ENCODE peak calls at places on chromosomes 12 and 14, in ten cellular contexts. One of them, this sample, is unnamed.

GRCh38 chr12:46256942-46257341 is 11.9 kb downstream of the SLC38A1 start:
- DNase-seq in heart right ventricle: no peak
- DNase-seq in cardiac fibroblast: no peak
- DNase-seq in HCT116: no peak
- DNase-seq in left ventricle myocardium inferior: no peak
- DNase-seq in lower lobe of right lung: no peak
- DNase-seq in neuronal stem cell: no peak
- DNase-seq in aorta: no peak
- DNase-seq in neural progenitor cell: no peak
- DNase-seq in uterus: no peak
- DNase-seq in this sample: no peak

GRCh38 chr12:80677994-80678393 is 29.4 kb upstream of the MYF6 start:
- DNase-seq in uterus: no peak
- DNase-seq in HCT116: no peak
- DNase-seq in left ventricle myocardium inferior: no peak
- DNase-seq in neuronal stem cell: no peak
- DNase-seq in aorta: no peak
- DNase-seq in cardiac fibroblast: no peak
- DNase-seq in heart right ventricle: no peak
- DNase-seq in neural progenitor cell: no peak
- DNase-seq in lower lobe of right lung: no peak
- DNase-seq in this sample: no peak

GRCh38 chr14:103716091-103716801 is 636 bp downstream of the ZFYVE21 start:
- DNase-seq in neural progenitor cell: no peak
- DNase-seq in aorta: peak
- DNase-seq in HCT116: no peak
- DNase-seq in uterus: no peak
- DNase-seq in lower lobe of right lung: peak
- DNase-seq in neuronal stem cell: no peak
- DNase-seq in left ventricle myocardium inferior: no peak
- DNase-seq in cardiac fibroblast: peak
- DNase-seq in heart right ventricle: no peak
- DNase-seq in this sample: no peak

GRCh38 chr12:103677341-103677740 is 90.3 kb downstream of the STAB2 start:
- DNase-seq in lower lobe of right lung: no peak
- DNase-seq in uterus: no peak
- DNase-seq in cardiac fibroblast: no peak
- DNase-seq in neural progenitor cell: no peak
- DNase-seq in HCT116: no peak
- DNase-seq in left ventricle myocardium inferior: no peak
- DNase-seq in heart right ventricle: no peak
- DNase-seq in aorta: no peak
- DNase-seq in neuronal stem cell: no peak
- DNase-seq in this sample: no peak

GRCh38 chr14:68820119-68820518 is 27.3 kb upstream of the ZFP36L1 start:
- DNase-seq in heart right ventricle: no peak
- DNase-seq in aorta: no peak
- DNase-seq in uterus: peak
- DNase-seq in HCT116: no peak
- DNase-seq in left ventricle myocardium inferior: no peak
- DNase-seq in cardiac fibroblast: no peak
- DNase-seq in lower lobe of right lung: no peak
- DNase-seq in neural progenitor cell: no peak
- DNase-seq in neuronal stem cell: no peak
- DNase-seq in this sample: no peak

GRCh38 chr14:52267501-52268190 is at the start of gene PTGDR:
- DNase-seq in cardiac fibroblast: peak
- DNase-seq in neuronal stem cell: peak
- DNase-seq in HCT116: no peak
- DNase-seq in left ventricle myocardium inferior: peak
- DNase-seq in heart right ventricle: peak
- DNase-seq in neural progenitor cell: peak
- DNase-seq in aorta: peak
- DNase-seq in lower lobe of right lung: peak
- DNase-seq in uterus: no peak
- DNase-seq in this sample: no peak

GRCh38 chr12:27732281-27732680 is 21.6 kb downstream of the MRPS35 start:
- DNase-seq in uterus: no peak
- DNase-seq in left ventricle myocardium inferior: no peak
- DNase-seq in heart right ventricle: no peak
- DNase-seq in cardiac fibroblast: no peak
- DNase-seq in lower lobe of right lung: no peak
- DNase-seq in neural progenitor cell: no peak
- DNase-seq in aorta: no peak
- DNase-seq in neuronal stem cell: no peak
- DNase-seq in HCT116: no peak
- DNase-seq in this sample: no peak

GRCh38 chr12:123253606-123254459 is 17.8 kb downstream of the CDK2AP1 start:
- DNase-seq in left ventricle myocardium inferior: peak
- DNase-seq in uterus: no peak
- DNase-seq in lower lobe of right lung: no peak
- DNase-seq in cardiac fibroblast: peak
- DNase-seq in neural progenitor cell: no peak
- DNase-seq in aorta: peak
- DNase-seq in heart right ventricle: peak
- DNase-seq in neuronal stem cell: no peak
- DNase-seq in HCT116: no peak
- DNase-seq in this sample: no peak

GRCh38 chr12:14256555-14257169 is 108.8 kb upstream of the ATF7IP start:
- DNase-seq in lower lobe of right lung: peak
- DNase-seq in uterus: peak
- DNase-seq in cardiac fibroblast: peak
- DNase-seq in aorta: peak
- DNase-seq in neural progenitor cell: peak
- DNase-seq in heart right ventricle: peak
- DNase-seq in neuronal stem cell: peak
- DNase-seq in left ventricle myocardium inferior: peak
- DNase-seq in HCT116: peak
- DNase-seq in this sample: peak

GRCh38 chr12:14257734-14258467 is 107.6 kb upstream of the ATF7IP start:
- DNase-seq in cardiac fibroblast: peak
- DNase-seq in heart right ventricle: peak
- DNase-seq in neuronal stem cell: peak
- DNase-seq in left ventricle myocardium inferior: no peak
- DNase-seq in aorta: peak
- DNase-seq in uterus: peak
- DNase-seq in lower lobe of right lung: peak
- DNase-seq in neural progenitor cell: peak
- DNase-seq in HCT116: peak
- DNase-seq in this sample: peak

GRCh38 chr12:14257303-14257733 is 108.2 kb upstream of the ATF7IP start:
- DNase-seq in neural progenitor cell: no peak
- DNase-seq in neuronal stem cell: no peak
- DNase-seq in lower lobe of right lung: no peak
- DNase-seq in cardiac fibroblast: no peak
- DNase-seq in uterus: no peak
- DNase-seq in aorta: no peak
- DNase-seq in heart right ventricle: no peak
- DNase-seq in left ventricle myocardium inferior: peak
- DNase-seq in HCT116: no peak
- DNase-seq in this sample: no peak

GRCh38 chr12:14258468-14258947 is 107.0 kb upstream of the ATF7IP start:
- DNase-seq in cardiac fibroblast: no peak
- DNase-seq in lower lobe of right lung: no peak
- DNase-seq in neuronal stem cell: no peak
- DNase-seq in uterus: peak
- DNase-seq in HCT116: no peak
- DNase-seq in aorta: no peak
- DNase-seq in neural progenitor cell: peak
- DNase-seq in heart right ventricle: no peak
- DNase-seq in left ventricle myocardium inferior: no peak
- DNase-seq in this sample: no peak

GRCh38 chr12:14256139-14256538 is 109.3 kb upstream of the ATF7IP start:
- DNase-seq in aorta: no peak
- DNase-seq in HCT116: no peak
- DNase-seq in uterus: no peak
- DNase-seq in left ventricle myocardium inferior: no peak
- DNase-seq in lower lobe of right lung: no peak
- DNase-seq in neural progenitor cell: no peak
- DNase-seq in heart right ventricle: no peak
- DNase-seq in cardiac fibroblast: peak
- DNase-seq in neuronal stem cell: no peak
- DNase-seq in this sample: no peak
- H3K4me3 ChIP-seq in aorta: no peak
- H3K4me3 ChIP-seq in HCT116: no peak
- H3K4me3 ChIP-seq in uterus: no peak
- H3K4me3 ChIP-seq in left ventricle myocardium inferior: no peak
- H3K4me3 ChIP-seq in lower lobe of right lung: no peak
- H3K4me3 ChIP-seq in neural progenitor cell: no peak
- H3K4me3 ChIP-seq in heart right ventricle: no peak
- H3K4me3 ChIP-seq in cardiac fibroblast: no peak
- H3K4me3 ChIP-seq in neuronal stem cell: no peak
- H3K4me3 ChIP-seq in this sample: no peak

DNA sequence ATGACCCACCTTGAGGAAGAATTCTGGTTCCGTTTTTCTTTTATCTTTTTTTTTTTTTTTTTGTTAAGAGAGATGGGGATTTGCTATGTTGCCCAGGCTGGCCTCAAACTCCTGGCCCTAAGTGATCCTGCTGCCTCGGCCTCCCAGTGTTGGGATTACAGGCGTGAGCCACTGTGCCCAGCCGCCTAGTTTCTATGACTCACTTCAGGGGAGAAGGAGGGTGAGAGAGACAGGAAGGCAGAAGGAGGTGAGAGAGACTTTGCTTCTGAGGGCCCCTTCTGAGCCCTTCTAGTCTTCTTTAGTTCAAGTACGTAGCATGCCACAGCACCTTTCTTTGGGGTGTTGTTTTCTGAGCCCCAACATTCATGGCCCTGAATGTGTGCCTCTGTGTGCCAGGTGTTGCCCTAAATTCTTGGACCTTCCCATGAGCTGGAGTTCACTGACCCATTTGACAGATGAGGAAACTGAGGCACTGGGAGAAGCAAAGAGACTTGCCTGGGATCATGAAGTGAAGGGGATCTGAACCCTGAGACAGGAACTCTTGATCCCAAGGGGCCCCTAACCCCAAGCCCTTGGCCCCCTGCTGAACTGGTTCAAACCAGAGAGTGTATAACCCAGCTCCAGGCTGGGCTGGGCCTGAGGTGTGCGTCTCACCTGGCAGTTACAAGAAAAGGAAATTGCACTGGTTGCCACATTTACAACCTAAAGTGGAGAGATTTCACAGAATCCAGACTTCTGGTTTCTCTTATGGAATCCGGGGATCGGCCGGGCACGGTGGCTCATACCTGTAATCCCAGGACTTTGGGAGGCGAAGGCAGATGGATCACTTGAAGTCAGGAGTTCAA is 20.8 kb downstream of the SH2B3 start:
- DNase-seq in neural progenitor cell: no peak
- DNase-seq in aorta: no peak
- DNase-seq in lower lobe of right lung: no peak
- DNase-seq in neuronal stem cell: no peak
- DNase-seq in HCT116: no peak
- DNase-seq in heart right ventricle: no peak
- DNase-seq in uterus: no peak
- DNase-seq in left ventricle myocardium inferior: no peak
- DNase-seq in cardiac fibroblast: no peak
- DNase-seq in this sample: no peak
- H3K4me3 ChIP-seq in neural progenitor cell: no peak
- H3K4me3 ChIP-seq in aorta: no peak
- H3K4me3 ChIP-seq in lower lobe of right lung: no peak
- H3K4me3 ChIP-seq in neuronal stem cell: no peak
- H3K4me3 ChIP-seq in HCT116: no peak
- H3K4me3 ChIP-seq in heart right ventricle: no peak
- H3K4me3 ChIP-seq in uterus: no peak
- H3K4me3 ChIP-seq in left ventricle myocardium inferior: peak
- H3K4me3 ChIP-seq in cardiac fibroblast: no peak
- H3K4me3 ChIP-seq in this sample: no peak

GRCh38 chr14:77601846-77602609 is 14.4 kb downstream of the SPTLC2 start:
- DNase-seq in left ventricle myocardium inferior: no peak
- DNase-seq in cardiac fibroblast: no peak
- DNase-seq in uterus: no peak
- DNase-seq in heart right ventricle: no peak
- DNase-seq in neuronal stem cell: no peak
- DNase-seq in aorta: no peak
- DNase-seq in neural progenitor cell: no peak
- DNase-seq in HCT116: no peak
- DNase-seq in lower lobe of right lung: no peak
- DNase-seq in this sample: no peak

GRCh38 chr14:77593501-77593911 is 22.9 kb downstream of the SPTLC2 start:
- DNase-seq in lower lobe of right lung: no peak
- DNase-seq in uterus: no peak
- DNase-seq in neural progenitor cell: no peak
- DNase-seq in neuronal stem cell: no peak
- DNase-seq in aorta: no peak
- DNase-seq in heart right ventricle: no peak
- DNase-seq in left ventricle myocardium inferior: no peak
- DNase-seq in HCT116: no peak
- DNase-seq in cardiac fibroblast: peak
- DNase-seq in this sample: no peak

GRCh38 chr14:77599894-77600293 is 16.5 kb downstream of the SPTLC2 start:
- DNase-seq in left ventricle myocardium inferior: no peak
- DNase-seq in uterus: no peak
- DNase-seq in neural progenitor cell: no peak
- DNase-seq in heart right ventricle: no peak
- DNase-seq in HCT116: no peak
- DNase-seq in lower lobe of right lung: no peak
- DNase-seq in cardiac fibroblast: no peak
- DNase-seq in neuronal stem cell: no peak
- DNase-seq in aorta: no peak
- DNase-seq in this sample: no peak

GRCh38 chr14:77603031-77603430 is 13.4 kb downstream of the SPTLC2 start:
- DNase-seq in neuronal stem cell: no peak
- DNase-seq in uterus: no peak
- DNase-seq in left ventricle myocardium inferior: no peak
- DNase-seq in lower lobe of right lung: no peak
- DNase-seq in aorta: no peak
- DNase-seq in cardiac fibroblast: no peak
- DNase-seq in HCT116: no peak
- DNase-seq in heart right ventricle: no peak
- DNase-seq in neural progenitor cell: no peak
- DNase-seq in this sample: no peak

DNA sequence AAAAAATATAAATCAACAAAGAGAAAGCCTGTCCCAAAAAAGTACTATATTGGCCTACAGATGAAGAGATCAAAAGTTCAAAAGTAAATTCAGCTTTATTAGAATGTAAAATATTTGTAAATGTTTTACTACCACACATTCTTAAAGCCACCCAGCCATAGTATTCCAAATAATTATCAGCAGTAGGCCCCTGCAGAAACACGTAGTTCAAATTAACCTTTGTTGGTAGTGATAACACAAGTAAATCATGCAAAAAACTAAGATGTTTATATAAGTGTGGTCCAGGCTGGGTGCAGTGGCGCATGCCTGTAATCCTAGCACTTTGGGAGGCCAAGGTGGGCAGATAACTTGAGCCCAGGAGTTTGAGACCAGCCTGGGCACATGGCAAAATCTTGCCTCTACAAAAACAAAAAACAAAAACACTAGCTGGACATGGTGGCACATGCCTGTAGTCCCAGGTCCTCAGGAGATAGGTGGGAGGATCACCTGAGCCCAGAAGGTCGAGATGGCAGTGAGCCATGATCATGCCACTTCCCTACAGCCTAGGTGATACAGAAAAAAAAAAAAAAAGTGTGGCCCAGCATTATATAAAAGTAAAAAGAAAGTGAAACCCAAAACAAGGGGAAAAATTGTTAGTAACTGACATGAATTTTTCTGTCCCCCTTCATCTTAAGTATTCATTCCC is 17.9 kb downstream of the SPTLC2 start:
- DNase-seq in aorta: no peak
- DNase-seq in left ventricle myocardium inferior: no peak
- DNase-seq in neuronal stem cell: no peak
- DNase-seq in neural progenitor cell: no peak
- DNase-seq in HCT116: no peak
- DNase-seq in cardiac fibroblast: no peak
- DNase-seq in uterus: no peak
- DNase-seq in heart right ventricle: no peak
- DNase-seq in lower lobe of right lung: no peak
- DNase-seq in this sample: no peak
- H3K4me3 ChIP-seq in aorta: no peak
- H3K4me3 ChIP-seq in left ventricle myocardium inferior: no peak
- H3K4me3 ChIP-seq in neuronal stem cell: no peak
- H3K4me3 ChIP-seq in neural progenitor cell: no peak
- H3K4me3 ChIP-seq in HCT116: no peak
- H3K4me3 ChIP-seq in cardiac fibroblast: no peak
- H3K4me3 ChIP-seq in uterus: no peak
- H3K4me3 ChIP-seq in heart right ventricle: no peak
- H3K4me3 ChIP-seq in lower lobe of right lung: no peak
- H3K4me3 ChIP-seq in this sample: no peak

GRCh38 chr12:57133013-57133569 is 4.8 kb downstream of the LRP1 start:
- DNase-seq in left ventricle myocardium inferior: no peak
- DNase-seq in lower lobe of right lung: no peak
- DNase-seq in cardiac fibroblast: peak
- DNase-seq in neural progenitor cell: peak
- DNase-seq in heart right ventricle: no peak
- DNase-seq in HCT116: no peak
- DNase-seq in uterus: no peak
- DNase-seq in aorta: no peak
- DNase-seq in neuronal stem cell: no peak
- DNase-seq in this sample: no peak

GRCh38 chr12:57131896-57132744 is 3.8 kb downstream of the LRP1 start:
- DNase-seq in aorta: no peak
- DNase-seq in heart right ventricle: no peak
- DNase-seq in cardiac fibroblast: no peak
- DNase-seq in neuronal stem cell: no peak
- DNase-seq in HCT116: no peak
- DNase-seq in uterus: no peak
- DNase-seq in neural progenitor cell: no peak
- DNase-seq in left ventricle myocardium inferior: no peak
- DNase-seq in lower lobe of right lung: no peak
- DNase-seq in this sample: no peak

GRCh38 chr12:57129311-57130288 is 1.3 kb downstream of the LRP1 start:
- DNase-seq in lower lobe of right lung: no peak
- DNase-seq in heart right ventricle: no peak
- DNase-seq in neuronal stem cell: no peak
- DNase-seq in cardiac fibroblast: peak
- DNase-seq in left ventricle myocardium inferior: no peak
- DNase-seq in uterus: peak
- DNase-seq in HCT116: no peak
- DNase-seq in neural progenitor cell: peak
- DNase-seq in aorta: no peak
- DNase-seq in this sample: no peak

GRCh38 chr12:57128519-57129247 is 400 bp downstream of the LRP1 start:
- DNase-seq in lower lobe of right lung: no peak
- DNase-seq in aorta: no peak
- DNase-seq in left ventricle myocardium inferior: no peak
- DNase-seq in uterus: no peak
- DNase-seq in cardiac fibroblast: no peak
- DNase-seq in HCT116: no peak
- DNase-seq in heart right ventricle: no peak
- DNase-seq in neuronal stem cell: no peak
- DNase-seq in neural progenitor cell: peak
- DNase-seq in this sample: no peak

DNA sequence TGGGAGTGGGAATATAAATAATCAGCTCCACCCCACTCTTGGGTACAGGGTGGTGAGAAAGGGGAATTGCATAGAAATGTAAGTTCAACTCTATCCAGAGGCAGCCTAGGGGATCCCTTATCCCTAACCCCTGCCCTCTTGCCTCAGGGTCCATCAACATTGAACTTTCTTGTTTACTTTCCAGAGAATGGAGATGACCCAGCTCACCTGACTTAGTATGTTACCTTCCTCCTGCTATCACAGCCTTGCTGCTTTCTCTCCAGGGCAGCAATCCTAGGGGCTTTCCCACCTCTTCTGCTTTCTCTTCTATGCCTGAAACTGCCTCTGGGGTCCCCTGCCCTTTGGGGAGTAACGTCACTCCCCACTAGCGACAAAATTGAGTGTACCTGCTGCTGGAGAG is 2.7 kb downstream of the LRP1 start:
- DNase-seq in lower lobe of right lung: no peak
- DNase-seq in HCT116: no peak
- DNase-seq in neural progenitor cell: no peak
- DNase-seq in heart right ventricle: no peak
- DNase-seq in neuronal stem cell: no peak
- DNase-seq in aorta: no peak
- DNase-seq in uterus: no peak
- DNase-seq in left ventricle myocardium inferior: no peak
- DNase-seq in cardiac fibroblast: no peak
- DNase-seq in this sample: no peak
- H3K4me3 ChIP-seq in lower lobe of right lung: peak
- H3K4me3 ChIP-seq in HCT116: no peak
- H3K4me3 ChIP-seq in neural progenitor cell: no peak
- H3K4me3 ChIP-seq in heart right ventricle: peak
- H3K4me3 ChIP-seq in neuronal stem cell: no peak
- H3K4me3 ChIP-seq in aorta: no peak
- H3K4me3 ChIP-seq in uterus: no peak
- H3K4me3 ChIP-seq in left ventricle myocardium inferior: peak
- H3K4me3 ChIP-seq in cardiac fibroblast: peak
- H3K4me3 ChIP-seq in this sample: peak

This sample was measured in BJ.